ENCODE peak calls at places on chromosomes 3 and 15, in six cellular contexts. J is HCT116, K is lower lobe of right lung, M is brain microvascular endothelial cell, A is A673, Z is cardiac fibroblast. Q is an unnamed sample.
A peak's percentile ranks its signal among the peaks of the same experiment; 100 is the strongest.

GRCh38 chr15:58212909-58213526 is 74.8 kb downstream of the AQP9 start:
- DNase-seq in J (no peak), K (no peak), M (peak; percentile 39), A (peak; percentile 62), Z (peak; percentile 66), Q (peak; percentile 24)

GRCh38 chr15:34435658-34436057 is 1.9 kb downstream of the GOLGA8A start:
- DNase-seq in J (no peak), K (no peak), M (no peak), A (no peak), Z (no peak), Q (no peak)

GRCh38 chr3:192054881-192055280 is 593.9 kb downstream of the PYDC2 start:
- DNase-seq in J (no peak), K (no peak), M (no peak), A (no peak), Z (peak; percentile 79), Q (no peak)

GRCh38 chr15:57555270-57555669 is 36.4 kb upstream of the MYZAP start:
- DNase-seq in J (no peak), K (no peak), M (no peak), A (no peak), Z (peak; percentile 35), Q (no peak)

GRCh38 chr3:39406368-39407258 is at the start of gene RPSA:
- DNase-seq in J (peak; percentile 93), K (peak; percentile 98), M (peak; percentile 96), A (peak; percentile 94), Z (peak; percentile 98), Q (peak; percentile 99)

GRCh38 chr15:47374222-47374621 is 343.1 kb upstream of the SEMA6D start:
- DNase-seq in J (no peak), K (no peak), M (peak; percentile 12), A (peak; percentile 50), Z (peak; percentile 65), Q (no peak)

GRCh38 chr3:134362670-134363380 is 11.4 kb downstream of the AMOTL2 start:
- DNase-seq in J (no peak), K (peak; percentile 29), M (no peak), A (no peak), Z (no peak), Q (no peak)

GRCh38 chr3:24181256-24181655 is 236.2 kb downstream of the NR1D2 start:
- DNase-seq in J (no peak), K (no peak), M (no peak), A (no peak), Z (no peak), Q (no peak)

GRCh38 chr3:38376098-38376816 is 29.7 kb downstream of the XYLB start:
- DNase-seq in J (no peak), K (no peak), M (no peak), A (no peak), Z (no peak), Q (no peak)

GRCh38 chr3:9855594-9855993 is 11.8 kb upstream of the RPUSD3 start:
- DNase-seq in J (no peak), K (no peak), M (no peak), A (no peak), Z (no peak), Q (no peak)

GRCh38 chr3:175606650-175607318 is 747.6 kb downstream of the NAALADL2 start:
- DNase-seq in J (no peak), K (no peak), M (no peak), A (no peak), Z (peak; percentile 8), Q (no peak)

GRCh38 chr15:33153548-33153947 is 41.0 kb downstream of the FMN1 start:
- DNase-seq in J (no peak), K (no peak), M (no peak), A (no peak), Z (no peak), Q (no peak)

GRCh38 chr3:7793786-7794185 is 707.8 kb upstream of the LMCD1 start:
- DNase-seq in J (no peak), K (no peak), M (no peak), A (no peak), Z (no peak), Q (no peak)

GRCh38 chr3:194203482-194204035 is 67.6 kb downstream of the HES1 start:
- DNase-seq in J (no peak), K (no peak), M (no peak), A (no peak), Z (no peak), Q (peak; percentile 17)

GRCh38 chr3:41710646-41711388 is 251.1 kb downstream of the ULK4 start:
- DNase-seq in J (no peak), K (no peak), M (peak; percentile 75), A (peak; percentile 20), Z (peak; percentile 80), Q (no peak)

GRCh38 chr3:126852536-126852935 is 130.4 kb upstream of the PLXNA1 start:
- DNase-seq in J (no peak), K (no peak), M (no peak), A (no peak), Z (no peak), Q (no peak)

GRCh38 chr3:108472011-108472591 is 38.3 kb downstream of the MYH15 start:
- DNase-seq in J (peak; percentile 96), K (no peak), M (peak; percentile 85), A (peak; percentile 89), Z (peak; percentile 82), Q (no peak)

GRCh38 chr3:111936191-111936841 is 42.5 kb upstream of the ABHD10 start:
- DNase-seq in J (peak; percentile 60), K (no peak), M (peak; percentile 36), A (peak; percentile 74), Z (peak; percentile 81), Q (no peak)

GRCh38 chr15:96245252-96245651 is 85.2 kb upstream of the NR2F2 start:
- DNase-seq in J (no peak), K (no peak), M (no peak), A (no peak), Z (no peak), Q (no peak)

GRCh38 chr3:126361211-126361610 is 4.0 kb upstream of the KLF15 start:
- DNase-seq in J (no peak), K (peak; percentile 38), M (no peak), A (no peak), Z (no peak), Q (no peak)

GRCh38 chr3:178048768-178049167 is 487.5 kb upstream of the KCNMB2 start:
- DNase-seq in J (no peak), K (no peak), M (no peak), A (peak; percentile 24), Z (no peak), Q (no peak)

GRCh38 chr3:29757054-29757777 is 476.3 kb downstream of the RBMS3 start:
- DNase-seq in J (no peak), K (no peak), M (no peak), A (no peak), Z (peak; percentile 76), Q (no peak)

GRCh38 chr3:14143826-14144225 is 19.0 kb downstream of the TMEM43 start:
- DNase-seq in J (no peak), K (no peak), M (peak; percentile 94), A (peak; percentile 35), Z (peak; percentile 98), Q (no peak)

GRCh38 chr3:9231006-9231405 is 18.4 kb downstream of the SRGAP3 start:
- DNase-seq in J (no peak), K (no peak), M (no peak), A (no peak), Z (no peak), Q (no peak)

GRCh38 chr3:38811822-38812221 is 4.2 kb downstream of the SCN10A start:
- DNase-seq in J (no peak), K (no peak), M (no peak), A (no peak), Z (no peak), Q (no peak)

GRCh38 chr3:138938056-138938876 is 8.7 kb downstream of the FOXL2 start:
- DNase-seq in J (no peak), K (no peak), M (no peak), A (no peak), Z (no peak), Q (no peak)

GRCh38 chr3:4360817-4361216 is 57.6 kb downstream of the SETMAR start:
- DNase-seq in J (no peak), K (no peak), M (no peak), A (no peak), Z (no peak), Q (no peak)

GRCh38 chr3:46110701-46111493 is 83.6 kb upstream of the XCR1 start:
- DNase-seq in J (peak; percentile 61), K (no peak), M (peak; percentile 37), A (no peak), Z (peak; percentile 87), Q (peak; percentile 62)

GRCh38 chr15:70100495-70101331 is 3.0 kb upstream of the TLE3 start:
- DNase-seq in J (peak; percentile 27), K (peak; percentile 72), M (peak; percentile 59), A (peak; percentile 78), Z (peak; percentile 48), Q (peak; percentile 69)
- TF ChIP-seq CTCF in J (peak; percentile 45), K (peak; percentile 24), M (peak; percentile 61), A (peak; percentile 32), Z (peak; percentile 27), Q (peak; percentile 29)

DNA sequence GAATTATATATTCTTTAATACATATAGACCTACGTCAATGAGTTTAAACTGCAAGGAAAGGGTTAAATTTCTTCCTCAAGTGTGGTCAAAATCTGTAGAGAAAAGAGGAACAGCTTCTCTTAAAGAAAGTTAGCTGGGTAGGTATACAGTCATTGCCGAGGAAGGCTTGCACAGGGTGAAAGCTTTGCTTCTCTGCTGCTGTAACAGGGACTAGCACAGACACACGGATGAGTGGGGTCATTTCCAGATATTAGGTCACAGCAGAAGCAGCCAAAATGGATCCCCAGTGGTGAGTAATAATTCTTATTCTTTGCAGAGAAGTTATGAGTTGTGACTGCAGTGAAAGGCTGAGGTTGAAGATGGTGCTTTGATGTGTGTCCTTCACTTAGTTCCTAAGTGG is at the start of gene CD86:
- DNase-seq in J (no peak), K (no peak), M (no peak), A (no peak), Z (no peak), Q (peak; percentile 94)
- H3K4me3 ChIP-seq in J (no peak within 1 kb of the TSS), K (peak within 1 kb of the TSS; percentile 41), M (no peak within 1 kb of the TSS), A (no peak within 1 kb of the TSS), Z (no peak within 1 kb of the TSS), Q (peak within 1 kb of the TSS; percentile 61)

DNA sequence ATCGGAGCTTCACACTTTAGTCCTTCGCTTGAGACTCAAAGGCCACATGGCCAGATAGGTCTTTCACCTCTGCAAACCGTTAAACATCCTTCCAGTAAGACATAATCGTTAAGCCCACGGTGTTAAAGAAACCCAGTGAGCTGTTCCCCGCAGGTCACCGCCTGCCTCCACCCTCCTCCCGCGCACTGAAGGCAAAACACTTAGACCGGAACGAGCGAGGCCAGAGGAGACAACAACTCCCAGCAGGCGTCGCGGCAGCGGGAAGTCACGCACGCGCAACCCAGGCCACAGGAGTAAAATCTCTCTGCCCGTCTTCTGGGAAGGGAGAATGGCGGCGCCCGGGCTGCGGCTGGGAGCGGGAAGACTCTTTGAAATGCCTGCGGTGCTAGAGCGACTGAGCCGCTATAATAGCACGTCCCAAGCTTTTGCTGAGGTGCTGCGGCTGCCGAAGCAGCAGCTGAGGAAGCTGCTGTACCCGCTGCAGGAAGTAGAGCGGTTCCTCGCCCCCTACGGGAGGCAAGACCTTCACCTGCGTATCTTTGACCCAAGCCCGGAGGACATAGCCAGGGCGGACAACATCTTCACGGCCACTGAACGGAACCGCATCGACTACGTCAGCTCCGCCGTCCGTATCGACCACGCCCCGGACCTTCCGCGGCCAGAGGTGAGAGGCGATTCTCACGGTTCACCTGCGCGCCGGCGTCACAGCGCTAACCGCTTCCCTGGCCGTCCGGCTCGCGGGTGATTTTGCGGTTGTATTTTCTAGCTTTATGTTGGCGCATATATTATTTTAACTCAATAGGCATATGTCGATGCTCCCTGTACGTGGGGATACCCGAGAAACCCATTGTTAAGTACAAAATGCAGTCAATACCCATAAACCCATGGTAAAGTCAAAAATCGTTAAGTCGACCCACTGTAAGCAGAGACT is at the start of gene GTPBP8:
- DNase-seq in J (peak; percentile 86), K (peak; percentile 95), M (peak; percentile 85), A (peak; percentile 94), Z (peak; percentile 91), Q (peak; percentile 95)
- TF ChIP-seq CTCF in J (no peak), K (no peak), M (no peak), A (no peak), Z (peak; percentile 2), Q (no peak)

GRCh38 chr15:68794869-68795268 is 25.8 kb downstream of the ANP32A start:
- DNase-seq in J (no peak), K (no peak), M (no peak), A (no peak), Z (peak; percentile 19), Q (no peak)
- H3K4me3 ChIP-seq in J (no peak overlapping the region), K (peak overlapping the region; percentile 12), M (no peak overlapping the region), A (no peak overlapping the region), Z (no peak overlapping the region), Q (peak overlapping the region; percentile 4)